ENCODE peak calls at places on chromosomes 11 and 22, in eight cellular contexts. Q is thoracic aorta, C is PC-9, P is psoas muscle, X is SK-N-SH, J is GM12878, N is heart left ventricle, E is pancreas. K is an unnamed sample. For H3K4me1, the result is how much of the 10 kb centered on the place peaks cover.

GRCh38 chr22:42685941-42686666 is 34.6 kb downstream of the A4GALT start:
- DNase-seq in Q (no peak), C (no peak), P (peak), X (peak), J (no peak), N (peak), E (no peak), K (peak)

GRCh38 chr11:8777907-8778767 is 95.5 kb downstream of the RPL27A start:
- DNase-seq in Q (peak), C (no peak), P (peak), X (no peak), J (no peak), N (peak), E (peak), K (peak)

GRCh38 chr11:67368621-67369020 is 4.8 kb downstream of the CLCF1 start:
- DNase-seq in Q (no peak), C (no peak), P (no peak), X (no peak), J (no peak), N (no peak), E (no peak), K (no peak)

GRCh38 chr11:10623797-10624761 is 55.6 kb upstream of the LYVE1 start:
- DNase-seq in Q (no peak), C (no peak), P (no peak), X (peak), J (no peak), N (no peak), E (no peak), K (no peak)

GRCh38 chr11:74543991-74544390 is 48.4 kb upstream of the POLD3 start:
- DNase-seq in Q (no peak), C (peak), P (no peak), X (no peak), J (no peak), N (no peak), E (peak), K (no peak)

GRCh38 chr22:42862045-42862734 is 5.1 kb upstream of the ARFGAP3 start:
- DNase-seq in Q (no peak), C (peak), P (no peak), X (no peak), J (no peak), N (no peak), E (no peak), K (no peak)

GRCh38 chr22:27218012-27218483 is 560.7 kb downstream of the MIAT start:
- DNase-seq in Q (no peak), C (no peak), P (no peak), X (peak), J (no peak), N (no peak), E (no peak), K (no peak)

GRCh38 chr11:12249590-12250260 is 127.6 kb upstream of the PARVA start:
- DNase-seq in Q (no peak), C (peak), P (no peak), X (no peak), J (no peak), N (no peak), E (peak), K (no peak)

GRCh38 chr22:16965560-16965959 is 42.5 kb downstream of the GAB4 start:
- DNase-seq in Q (no peak), C (no peak), P (no peak), X (no peak), J (no peak), N (no peak), E (no peak), K (peak)

GRCh38 chr11:19187880-19188279 is 13.9 kb downstream of the CSRP3 start:
- DNase-seq in Q (no peak), C (no peak), P (no peak), X (no peak), J (no peak), N (no peak), E (no peak), K (no peak)

GRCh38 chr11:69078930-69079607 is 30.3 kb downstream of the TPCN2 start:
- DNase-seq in Q (no peak), C (no peak), P (no peak), X (no peak), J (no peak), N (no peak), E (no peak), K (no peak)
- H3K4me1 ChIP-seq in Q (under half), C (under half), P (under half), X (under half), J (under half), N (under half), E (under half), K (under half)

GRCh38 chr11:120324932-120325810 is at the start of gene TLCD5:
- DNase-seq in Q (no peak), C (peak), P (peak), X (peak), J (no peak), N (peak), E (peak), K (no peak)
- TF ChIP-seq CTCF in Q (no peak), C (no peak), P (no peak), X (peak), J (peak), N (no peak), E (no peak), K (no peak)

GRCh38 chr11:131579932-131580387 is 209.5 kb downstream of the NTM start:
- DNase-seq in Q (no peak), C (no peak), P (no peak), X (peak), J (no peak), N (no peak), E (no peak), K (no peak)
- H3K4me1 ChIP-seq in Q (under half), C (under half), P (under half), X (under half), J (under half), N (under half), E (under half), K (under half)

DNA sequence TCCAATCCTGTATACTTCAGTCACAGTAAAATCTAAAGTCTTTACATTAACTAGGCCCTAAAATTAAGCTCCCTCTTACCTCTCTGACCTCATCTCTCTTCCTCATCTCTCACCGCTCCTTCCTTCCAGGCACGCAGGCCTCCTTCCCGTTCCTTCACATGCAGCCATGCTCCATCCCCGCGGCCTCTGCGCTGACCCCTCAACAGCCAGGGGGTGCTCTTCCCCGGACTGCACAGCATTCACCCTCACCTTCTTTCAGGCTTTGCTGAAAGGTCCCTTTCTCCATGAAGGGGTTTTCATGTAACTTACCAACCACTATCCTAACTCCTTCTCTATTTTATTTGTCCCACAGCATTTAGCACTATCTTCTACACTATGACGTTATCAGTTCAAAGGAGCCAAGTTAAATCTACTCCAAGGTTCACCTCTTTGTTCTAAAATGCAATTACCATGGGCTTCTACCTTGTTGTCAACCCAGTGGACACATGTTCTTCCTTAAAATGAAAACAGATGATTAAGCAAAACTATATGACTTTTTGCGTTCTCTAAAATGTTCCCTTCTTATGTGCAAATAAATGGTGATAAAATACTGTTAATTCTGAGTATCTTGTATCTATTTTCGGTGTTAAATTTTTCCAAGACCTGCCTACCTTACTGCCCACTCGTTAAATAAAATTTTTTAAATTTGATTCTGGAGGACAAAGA is 57.8 kb upstream of the APOA1 start:
- DNase-seq in Q (no peak), C (no peak), P (no peak), X (peak), J (no peak), N (no peak), E (no peak), K (no peak)
- TF ChIP-seq CTCF in Q (peak), C (no peak), P (peak), X (peak), J (no peak), N (peak), E (no peak), K (no peak)

DNA sequence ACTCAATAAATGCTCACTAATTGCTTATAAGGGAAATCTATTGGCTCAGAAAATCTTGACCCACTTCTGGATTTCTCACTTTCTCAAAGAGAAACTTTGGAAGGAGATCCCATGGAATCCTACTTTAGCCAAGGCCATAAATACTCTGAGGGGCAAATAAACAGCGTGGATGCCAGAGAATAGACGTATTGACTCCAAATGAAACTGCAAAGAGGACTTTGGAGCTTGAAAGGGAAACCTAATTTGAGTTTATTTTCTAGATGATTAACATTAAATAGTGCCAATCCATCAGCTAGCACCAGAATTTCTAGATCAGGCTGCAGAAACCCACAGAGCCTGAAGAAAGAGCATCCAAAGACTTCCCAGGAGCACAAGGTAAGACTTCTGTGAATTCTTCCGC is at the start of gene MS4A18:
- DNase-seq in Q (no peak), C (no peak), P (no peak), X (no peak), J (no peak), N (no peak), E (no peak), K (no peak)
- H3K4me1 ChIP-seq in Q (under half), C (under half), P (under half), X (under half), J (under half), N (under half), E (under half), K (under half)

DNA sequence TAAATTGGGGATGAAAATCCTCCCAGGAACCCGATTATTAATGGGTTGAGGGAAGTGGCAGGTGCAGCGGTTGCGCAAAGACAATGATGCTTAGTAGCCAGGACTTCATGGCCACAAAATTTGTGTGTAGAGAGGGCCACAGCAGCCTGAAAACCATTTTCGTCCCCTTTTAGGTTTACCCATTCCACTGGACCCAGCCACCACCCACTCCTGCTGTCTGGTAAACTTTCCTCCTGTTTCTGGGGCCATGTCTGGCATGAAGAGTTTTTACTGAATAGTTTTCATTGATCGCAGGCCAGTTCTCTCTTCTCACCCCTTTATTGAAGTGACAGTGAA is 69.5 kb upstream of the SYT13 start:
- DNase-seq in Q (no peak), C (peak), P (no peak), X (no peak), J (no peak), N (no peak), E (no peak), K (no peak)
- TF ChIP-seq CTCF in Q (no peak), C (no peak), P (no peak), X (no peak), J (no peak), N (no peak), E (no peak), K (no peak)

DNA sequence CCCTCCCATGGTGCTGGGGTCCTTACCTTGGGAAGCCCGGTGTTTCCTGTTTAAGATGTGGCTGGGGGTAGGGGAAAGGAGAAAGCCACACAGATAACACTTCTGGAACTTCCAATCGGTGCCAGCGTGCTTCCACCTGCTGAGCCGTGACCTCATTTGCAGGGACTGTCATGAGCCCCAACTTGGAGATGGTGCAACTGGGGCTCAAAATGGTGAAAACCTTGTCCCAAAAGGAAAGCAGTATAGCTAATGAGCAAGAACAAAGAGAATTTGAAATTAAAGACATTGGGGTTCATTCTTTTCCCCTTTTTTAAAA is 19.0 kb downstream of the TXN2 start:
- DNase-seq in Q (no peak), C (no peak), P (no peak), X (no peak), J (no peak), N (no peak), E (no peak), K (no peak)
- H3K4me1 ChIP-seq in Q (half or more), C (half or more), P (half or more), X (under half), J (under half), N (under half), E (under half), K (under half)

GRCh38 chr11:111089759-111090158 is 155.8 kb upstream of the POU2AF2 start:
- DNase-seq in Q (no peak), C (no peak), P (no peak), X (no peak), J (no peak), N (no peak), E (no peak), K (no peak)
- TF ChIP-seq CTCF in Q (no peak), C (no peak), P (no peak), X (no peak), J (no peak), N (no peak), E (no peak), K (no peak)

DNA sequence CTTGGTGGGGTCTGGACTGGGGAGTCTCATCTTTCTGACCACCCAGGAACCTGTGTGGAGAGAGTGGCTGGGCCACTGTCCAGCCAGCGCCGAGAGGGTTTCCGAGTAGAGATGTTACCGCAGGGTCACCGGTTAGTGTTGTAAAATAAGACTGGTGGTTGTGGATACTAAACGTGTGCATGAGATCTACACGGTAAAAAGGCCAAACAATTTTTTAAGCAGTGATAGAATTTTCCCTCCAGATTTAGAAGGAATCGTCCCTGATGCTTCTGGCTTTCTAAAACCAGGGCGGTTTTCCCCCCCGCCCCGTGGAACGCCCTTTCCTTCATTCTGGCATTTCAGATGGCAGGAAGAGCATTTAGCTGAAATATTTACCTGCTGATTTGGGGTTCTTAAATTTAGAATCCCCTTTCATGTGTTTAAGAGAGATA is 72.6 kb upstream of the PPARA start:
- DNase-seq in Q (no peak), C (no peak), P (peak), X (no peak), J (no peak), N (no peak), E (peak), K (no peak)
- H3K4me1 ChIP-seq in Q (half or more), C (under half), P (half or more), X (under half), J (under half), N (under half), E (half or more), K (half or more)

GRCh38 chr11:6576471-6577373 is 26.7 kb downstream of the RRP8 start:
- DNase-seq in Q (no peak), C (no peak), P (no peak), X (peak), J (no peak), N (peak), E (no peak), K (no peak)
- TF ChIP-seq CTCF in Q (no peak), C (no peak), P (no peak), X (no peak), J (no peak), N (no peak), E (no peak), K (no peak)

K was measured in right atrium auricular region.